ENCODE peak calls at places on chromosomes 2 and 18, in nine cellular contexts. X is SK-N-SH; R is fibroblast of the aortic adventitia; O is stimulated activated CD8-positive, alpha-beta memory T cell treated with anti-CD3 and anti-CD28 coated beads, Interleukin-12 subunit alpha, Interleukin-12 subunit beta, amount 100 ng/mL, for 1 hour; C is Calu3; Z is HL-60; T is BJ; E is GM20000; F is Peyer's patch. M is an unnamed sample.

GRCh38 chr2:57549642-57550102 is 496.9 kb upstream of the VRK2 start:
- DNase-seq in X (no peak), R (no peak), O (no peak), C (peak), Z (peak), T (no peak), E (peak), F (no peak), M (peak)

GRCh38 chr2:124640221-124640750 is 615.2 kb downstream of the CNTNAP5 start:
- DNase-seq in X (no peak), R (no peak), O (no peak), C (no peak), Z (no peak), T (no peak), E (no peak), F (no peak), M (no peak)

GRCh38 chr2:208718828-208719227 is 312.2 kb downstream of the PTH2R start:
- DNase-seq in X (no peak), R (no peak), O (no peak), C (no peak), Z (no peak), T (no peak), E (no peak), F (no peak), M (no peak)

GRCh38 chr2:69226886-69227285 is 160.1 kb downstream of the GFPT1 start:
- DNase-seq in X (no peak), R (no peak), O (no peak), C (no peak), Z (no peak), T (no peak), E (no peak), F (no peak), M (no peak)

GRCh38 chr2:239854596-239854995 is 170.5 kb downstream of the NDUFA10 start:
- DNase-seq in X (no peak), R (peak), O (no peak), C (no peak), Z (no peak), T (no peak), E (no peak), F (no peak), M (no peak)

GRCh38 chr18:69845588-69846506 is 101.8 kb downstream of the CD226 start:
- DNase-seq in X (no peak), R (peak), O (no peak), C (no peak), Z (no peak), T (no peak), E (no peak), F (no peak), M (peak)

GRCh38 chr2:201260302-201260800 is at the start of gene CASP8:
- DNase-seq in X (no peak), R (peak), O (peak), C (no peak), Z (peak), T (no peak), E (no peak), F (no peak), M (peak)

GRCh38 chr2:100427627-100428258 is 10.3 kb upstream of the CHST10 start:
- DNase-seq in X (peak), R (peak), O (peak), C (peak), Z (peak), T (no peak), E (peak), F (no peak), M (peak)

GRCh38 chr2:189751080-189751658 is 11.4 kb downstream of the OSGEPL1 start:
- DNase-seq in X (peak), R (peak), O (no peak), C (peak), Z (peak), T (no peak), E (peak), F (no peak), M (peak)

GRCh38 chr2:14422426-14422825 is 210.1 kb upstream of the LRATD1 start:
- DNase-seq in X (no peak), R (no peak), O (no peak), C (no peak), Z (no peak), T (no peak), E (no peak), F (no peak), M (no peak)

GRCh38 chr2:78967294-78967693 is 58.2 kb upstream of the REG3G start:
- DNase-seq in X (no peak), R (no peak), O (no peak), C (no peak), Z (no peak), T (no peak), E (no peak), F (no peak), M (no peak)

GRCh38 chr2:231541605-231542509 is 11.6 kb upstream of the NMUR1 start:
- DNase-seq in X (no peak), R (peak), O (no peak), C (no peak), Z (no peak), T (no peak), E (peak), F (no peak), M (peak)

GRCh38 chr18:80179857-80180558 is 67.3 kb downstream of the PARD6G start:
- DNase-seq in X (no peak), R (no peak), O (no peak), C (no peak), Z (no peak), T (no peak), E (no peak), F (no peak), M (no peak)

GRCh38 chr18:62897153-62897552 is 181.8 kb downstream of the PHLPP1 start:
- DNase-seq in X (no peak), R (peak), O (no peak), C (no peak), Z (no peak), T (no peak), E (no peak), F (no peak), M (no peak)

GRCh38 chr2:105907159-105907558 is 162.4 kb downstream of the NCK2 start:
- DNase-seq in X (no peak), R (no peak), O (no peak), C (no peak), Z (no peak), T (no peak), E (no peak), F (no peak), M (no peak)

GRCh38 chr2:209830722-209831465 is 59.3 kb downstream of the UNC80 start:
- DNase-seq in X (no peak), R (no peak), O (no peak), C (no peak), Z (no peak), T (no peak), E (no peak), F (no peak), M (no peak)

M was measured in NAMALWA.